ENCODE peak calls at places on chromosomes 16 and 17, in five cellular contexts. E is GM23338, R is hepatocyte, P is HCT116, X is MM.1S. U is an unnamed sample.

GRCh38 chr17:28643979-28644781 is 778 bp downstream of the BLTP2 start:
- DNase-seq in E (peak), R (peak), X (peak), P (peak), U (peak)

GRCh38 chr17:52207786-52208185 is 49.3 kb upstream of the CA10 start:
- DNase-seq in R (no peak), X (no peak), P (no peak), E (no peak), U (no peak)

GRCh38 chr16:73365010-73365409 is 317.1 kb upstream of the ZFHX3 start:
- DNase-seq in X (no peak), E (no peak), R (peak), P (no peak), U (no peak)

GRCh38 chr16:31081428-31082351 is 7.1 kb downstream of the PRSS53 start:
- DNase-seq in X (no peak), R (peak), E (no peak), P (no peak), U (no peak)

GRCh38 chr16:83187404-83187803 is 560.6 kb downstream of the CDH13 start:
- DNase-seq in R (peak), P (no peak), X (no peak), E (no peak), U (peak)

GRCh38 chr17:14351493-14351892 is 50.6 kb downstream of the HS3ST3B1 start:
- DNase-seq in X (peak), R (no peak), E (no peak), P (no peak), U (no peak)

GRCh38 chr17:2562162-2562858 is 31.1 kb upstream of the PAFAH1B1 start:
- DNase-seq in R (no peak), X (no peak), E (no peak), P (no peak), U (no peak)

GRCh38 chr16:17416461-17417221 is 54.1 kb downstream of the XYLT1 start:
- DNase-seq in E (peak), R (peak), P (no peak), X (peak), U (peak)

GRCh38 chr17:78125138-78125913 is 3.2 kb downstream of the TMC6 start:
- DNase-seq in P (no peak), X (no peak), E (no peak), R (no peak), U (no peak)

GRCh38 chr16:86093801-86094750 is 195.1 kb downstream of the IRF8 start:
- DNase-seq in E (no peak), P (no peak), R (no peak), X (no peak), U (no peak)

GRCh38 chr17:81666092-81666341 is 388 bp downstream of the OXLD1 start:
- DNase-seq in P (no peak), R (no peak), E (peak), X (no peak), U (peak)

GRCh38 chr17:13925579-13925978 is 143.7 kb upstream of the COX10 start:
- DNase-seq in P (no peak), X (no peak), E (no peak), R (no peak), U (no peak)

GRCh38 chr17:12591336-12591735 is 74.4 kb upstream of the MYOCD start:
- DNase-seq in P (no peak), R (no peak), E (peak), X (no peak), U (no peak)

GRCh38 chr17:33012522-33013033 is 20.9 kb downstream of the SPACA3 start:
- DNase-seq in R (peak), P (no peak), X (no peak), E (no peak), U (peak)

GRCh38 chr16:8644513-8645140 is 23.1 kb downstream of the METTL22 start:
- DNase-seq in X (no peak), E (no peak), P (no peak), R (no peak), U (no peak)

GRCh38 chr16:87207509-87207908 is 109.7 kb downstream of the C16orf95 start:
- DNase-seq in R (no peak), E (no peak), P (no peak), X (no peak), U (peak)

GRCh38 chr16:49886554-49887121 is 30.7 kb upstream of the ZNF423 start:
- DNase-seq in P (no peak), R (no peak), E (no peak), X (no peak), U (no peak)

GRCh38 chr17:43913584-43913983 is 6.2 kb upstream of the MPP2 start:
- DNase-seq in X (no peak), R (no peak), P (no peak), E (no peak), U (no peak)

GRCh38 chr17:72406501-72406900 is 285.7 kb downstream of the SOX9 start:
- DNase-seq in R (peak), E (no peak), X (no peak), P (no peak), U (no peak)

GRCh38 chr16:68370221-68370920 is 59.6 kb downstream of the PRMT7 start:
- DNase-seq in X (no peak), R (no peak), P (no peak), E (no peak), U (no peak)

DNA sequence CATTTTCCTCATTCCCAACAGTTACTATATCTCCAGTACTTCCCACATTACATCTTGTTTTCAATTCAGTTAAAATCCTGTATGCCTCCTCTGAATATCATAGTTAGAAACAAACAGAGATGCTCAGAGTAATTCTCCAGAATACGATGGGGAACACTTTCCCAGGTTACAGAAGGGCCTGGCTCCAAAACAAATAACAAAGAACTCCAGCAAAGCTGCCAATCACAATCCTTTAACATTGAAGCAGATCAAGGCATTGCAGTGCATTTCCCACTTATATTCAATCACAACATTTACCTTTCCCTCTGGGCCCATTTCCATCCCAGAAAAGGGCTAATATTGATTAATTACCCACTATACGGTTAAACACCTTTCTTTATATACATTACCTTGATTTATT is 29.4 kb upstream of the PMFBP1 start:
- DNase-seq in P (no peak), E (no peak), R (no peak), X (no peak), U (no peak)
- TF ChIP-seq EZH2phosphoT487 in P (no peak), E (no peak), R (no peak), X (no peak), U (no peak)

GRCh38 chr16:48081656-48082055 is 74.1 kb downstream of the ABCC12 start:
- DNase-seq in R (no peak), P (no peak), E (no peak), X (no peak), U (peak)
- H2AFZ ChIP-seq in R (no peak), P (no peak), E (no peak), X (no peak), U (no peak)

DNA sequence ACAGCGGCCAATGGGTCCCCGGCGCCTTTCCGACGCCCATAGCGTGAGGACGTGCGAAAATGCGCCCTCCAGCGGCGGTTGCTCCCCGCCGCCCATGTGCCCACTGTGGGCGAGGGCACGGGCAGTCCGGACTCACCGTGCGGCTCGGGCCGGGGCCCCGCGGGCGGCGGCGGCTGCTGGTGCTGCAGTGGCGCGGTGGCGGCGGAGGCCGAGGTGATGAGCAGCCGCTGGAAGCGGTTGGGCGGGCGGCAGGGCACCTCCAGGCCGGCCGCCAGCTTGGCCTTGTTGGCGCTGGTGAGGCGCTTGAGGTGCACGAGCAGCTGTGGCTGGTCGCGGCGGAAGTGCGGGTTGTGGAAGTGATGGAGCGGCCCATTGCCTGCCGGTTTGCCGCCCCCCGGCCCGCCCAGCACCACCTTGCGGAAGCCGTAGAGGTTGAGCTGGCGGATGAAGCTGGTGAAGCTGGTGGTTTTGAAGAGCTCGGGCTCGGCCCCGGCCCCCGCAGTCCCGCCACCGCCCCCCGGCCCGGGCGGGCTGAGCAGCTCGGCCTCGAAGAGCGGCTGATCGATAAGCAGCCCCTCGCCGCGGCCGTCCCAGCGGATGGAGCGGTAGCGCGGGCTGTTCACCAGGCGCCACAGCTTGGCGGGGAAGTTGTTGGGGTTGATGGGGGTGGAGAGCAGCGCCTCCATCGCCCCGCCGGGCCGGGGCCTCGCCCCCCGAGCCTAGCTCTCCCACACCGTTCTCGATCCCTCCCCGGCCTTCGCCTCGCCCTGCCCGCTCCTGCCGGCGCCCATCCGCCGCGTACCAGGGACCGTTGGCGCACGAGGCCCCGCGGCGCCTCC is at the start of gene HSF5:
- DNase-seq in E (peak), R (no peak), P (no peak), X (no peak), U (no peak)
- H3K4me3 ChIP-seq in E (peak), R (no peak), P (no peak), X (no peak), U (no peak)

DNA sequence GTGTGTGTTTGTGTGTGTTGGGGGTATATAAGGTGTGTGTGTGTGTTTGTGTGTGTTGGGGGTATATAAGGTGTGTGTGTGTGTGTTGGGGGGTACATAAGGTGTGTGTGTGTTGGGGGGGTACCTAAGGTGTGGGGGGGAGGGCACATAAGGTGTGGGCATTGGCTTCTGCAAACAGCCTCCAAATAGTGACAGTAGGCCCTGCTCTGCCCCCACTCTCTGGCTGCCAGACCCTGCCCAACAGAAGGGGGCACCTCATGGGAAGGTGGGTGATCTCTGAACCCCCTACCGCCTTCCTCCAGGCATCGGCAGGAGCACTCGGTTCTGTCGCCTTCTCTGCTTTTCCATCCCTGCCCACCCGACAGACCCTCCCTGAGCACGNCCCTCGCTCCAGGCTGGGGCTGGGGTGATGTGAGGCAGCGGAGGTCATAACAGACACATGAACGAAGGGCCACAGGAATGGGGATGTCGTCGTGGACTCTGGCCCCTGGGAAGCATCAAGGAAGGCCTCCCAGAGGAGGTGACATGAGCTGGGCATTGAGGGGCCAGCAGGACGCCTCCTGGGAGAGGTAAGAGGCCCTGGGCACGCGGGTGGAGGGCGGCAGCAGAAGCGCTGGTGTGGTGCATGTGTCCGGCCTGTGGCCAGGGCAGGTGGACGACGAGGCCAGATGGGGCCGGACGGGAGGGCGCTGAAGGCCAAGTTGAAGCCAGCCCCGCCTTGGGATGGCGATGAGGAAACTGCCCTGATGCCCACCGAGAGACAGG is 136.6 kb upstream of the RPH3AL start:
- DNase-seq in P (peak), R (no peak), X (no peak), E (peak), U (peak)
- TF ChIP-seq EZH2phosphoT487 in P (no peak), R (no peak), X (no peak), E (no peak), U (no peak)

DNA sequence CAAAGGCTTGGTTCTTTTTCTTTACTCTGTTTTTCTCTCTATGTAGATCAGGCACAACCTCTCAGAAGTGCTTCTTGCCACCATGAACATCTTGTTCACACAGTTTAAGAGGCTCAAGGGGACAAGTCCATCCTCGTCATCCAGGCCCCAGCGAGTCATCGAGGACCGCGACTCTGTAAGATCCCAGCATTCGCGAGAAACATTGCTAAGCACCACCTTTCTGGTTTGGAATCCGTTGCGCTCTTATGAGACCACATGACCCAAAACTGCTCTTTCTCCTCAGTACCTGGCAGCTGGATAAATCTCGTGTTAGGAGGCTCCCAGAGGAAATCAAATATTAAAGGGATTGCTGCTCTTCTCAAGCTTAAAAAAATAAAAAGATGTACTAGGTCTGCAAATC is 23.3 kb upstream of the SLC12A3 start:
- DNase-seq in X (no peak), E (no peak), P (no peak), R (no peak), U (no peak)
- H2AFZ ChIP-seq in X (no peak), E (no peak), P (no peak), R (no peak), U (no peak)

DNA sequence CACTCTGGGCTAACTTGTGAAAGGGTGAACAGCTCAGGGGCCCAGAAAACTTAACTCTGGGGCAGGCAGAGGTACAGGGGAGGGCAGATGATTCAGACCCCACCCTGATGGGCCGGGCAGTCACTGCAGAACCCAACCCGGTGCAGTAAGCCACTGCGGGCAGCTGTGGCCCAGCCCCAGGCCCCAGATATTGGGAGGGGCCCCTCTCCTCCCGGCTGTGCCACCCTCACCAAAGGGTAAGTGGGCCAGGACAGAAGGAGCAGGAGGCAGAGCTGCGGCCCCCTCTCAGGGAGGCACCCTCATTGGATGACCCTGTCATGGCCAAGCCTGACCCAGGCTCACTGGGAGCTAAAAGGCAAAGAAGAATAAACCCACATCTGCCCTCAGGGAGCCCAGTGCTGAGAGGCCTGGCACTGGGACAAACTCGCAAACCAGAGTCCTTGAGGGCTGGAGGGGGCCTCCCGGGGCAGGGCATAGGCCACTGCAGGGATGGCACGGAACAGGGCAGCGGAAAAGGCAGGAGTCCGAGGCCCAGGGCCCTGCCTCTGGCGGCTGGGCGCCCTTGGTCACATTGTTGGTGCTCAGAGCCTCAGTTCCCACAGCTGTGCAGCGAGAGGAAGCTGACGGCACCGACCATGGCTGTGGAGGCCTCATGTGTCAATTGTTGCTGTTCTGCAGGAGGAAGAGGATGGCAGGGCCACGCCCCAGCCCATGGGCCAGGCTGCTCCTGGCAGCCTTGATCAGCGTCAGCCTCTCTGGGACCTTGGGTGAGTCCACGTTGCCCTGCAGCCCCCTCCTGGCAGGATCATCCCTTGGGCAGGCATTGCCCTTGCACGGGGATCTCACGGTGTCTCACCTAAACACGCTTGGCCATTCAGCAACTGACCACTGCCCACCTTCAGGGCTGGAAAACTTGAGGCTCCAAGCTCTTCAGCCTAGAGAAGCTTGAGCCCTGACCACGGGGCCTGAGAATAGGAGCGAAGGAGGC is 3.1 kb downstream of the ITGB4 start:
- DNase-seq in R (no peak), P (no peak), E (no peak), X (no peak), U (no peak)
- H3K4me3 ChIP-seq in R (no peak), P (no peak), E (no peak), X (no peak), U (no peak)

DNA sequence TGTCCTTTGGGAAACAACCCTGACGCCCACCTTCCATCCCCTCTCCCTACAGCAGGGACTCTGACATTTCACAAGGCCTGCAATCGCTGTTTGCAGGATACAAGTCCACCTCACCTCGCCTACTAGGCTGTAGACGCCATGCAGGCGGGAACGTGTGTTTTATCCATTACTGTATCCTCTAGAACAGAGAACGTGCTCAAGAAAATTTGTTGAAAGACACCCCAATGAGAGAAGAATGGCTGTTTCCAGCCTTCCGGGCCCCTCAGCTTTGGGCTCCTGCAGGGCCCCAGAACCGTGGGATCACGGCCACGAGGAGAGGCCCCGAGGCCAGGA is 1.5 kb upstream of the TTYH2 start:
- DNase-seq in X (no peak), P (no peak), E (peak), R (no peak), U (peak)
- TF ChIP-seq EZH2phosphoT487 in X (no peak), P (no peak), E (no peak), R (no peak), U (no peak)

DNA sequence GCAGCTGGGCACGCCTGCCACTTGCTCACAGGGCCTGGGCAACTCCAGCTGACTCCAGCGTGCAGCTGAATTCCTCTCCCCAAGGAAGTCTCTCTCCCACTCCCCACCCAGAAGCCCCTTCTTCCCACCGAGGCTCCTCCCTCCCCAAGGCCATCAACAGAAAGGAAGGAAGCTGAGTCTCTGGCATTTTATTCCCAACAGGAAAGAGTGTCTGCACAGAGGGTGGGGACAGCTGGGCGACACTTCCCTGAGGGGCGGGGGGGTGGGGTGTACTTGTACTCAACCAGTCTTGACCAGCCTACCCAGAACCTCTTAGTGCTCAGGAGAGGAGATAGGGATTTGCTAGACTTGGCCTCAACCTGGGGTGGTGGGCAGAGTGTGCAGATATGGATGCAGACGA is at the start of gene EXOC3L1:
- DNase-seq in X (no peak), R (no peak), P (no peak), E (peak), U (no peak)
- H2AFZ ChIP-seq in X (no peak), R (no peak), P (no peak), E (no peak), U (no peak)

GRCh38 chr16:84514874-84515835 is 10.7 kb upstream of the MEAK7 start:
- DNase-seq in R (peak), P (no peak), X (peak), E (no peak), U (no peak)
- H3K4me3 ChIP-seq in R (no peak), P (no peak), X (no peak), E (no peak), U (no peak)